ENCODE peak calls at places on chromosome 20, in six cellular contexts. X, K, G, I, M and D are unnamed samples.

GRCh38 chr20:37378785-37379598 is 33.1 kb downstream of the SRC start:
- DNase-seq in I (peak), M (peak), G (no peak), X (peak), K (peak), D (no peak)

GRCh38 chr20:39676857-39677351 is 714.8 kb downstream of the DHX35 start:
- DNase-seq in G (peak), K (peak), I (peak), M (no peak), X (peak), D (no peak)

GRCh38 chr20:59988141-59988540 is 29.9 kb downstream of the CDH26 start:
- DNase-seq in I (no peak), G (no peak), X (peak), M (no peak), K (peak), D (no peak)

GRCh38 chr20:11229772-11230171 is 556.0 kb upstream of the JAG1 start:
- DNase-seq in X (peak), I (peak), M (peak), K (peak), G (peak), D (no peak)

GRCh38 chr20:51335329-51335841 is 207.1 kb downstream of the NFATC2 start:
- DNase-seq in X (peak), I (peak), K (peak), G (no peak), M (no peak), D (peak)

GRCh38 chr20:49691818-49692568 is 21.7 kb downstream of the B4GALT5 start:
- DNase-seq in X (no peak), I (no peak), G (no peak), K (no peak), M (no peak), D (no peak)

GRCh38 chr20:10837901-10838300 is 164.1 kb upstream of the JAG1 start:
- DNase-seq in K (no peak), M (no peak), X (no peak), I (no peak), G (no peak), D (no peak)

GRCh38 chr20:46013826-46014516 is 5.3 kb downstream of the MMP9 start:
- DNase-seq in I (peak), G (peak), M (peak), X (peak), K (peak), D (peak)

GRCh38 chr20:33696448-33696847 is 10.3 kb upstream of the E2F1 start:
- DNase-seq in X (no peak), I (no peak), G (no peak), K (no peak), M (no peak), D (no peak)

GRCh38 chr20:45470939-45471338 is 1.4 kb downstream of the WFDC2 start:
- DNase-seq in X (no peak), G (no peak), I (peak), K (no peak), M (no peak), D (peak)

GRCh38 chr20:4370856-4371255 is 350.9 kb upstream of the PRND start:
- DNase-seq in G (no peak), K (no peak), M (no peak), I (no peak), X (no peak), D (no peak)

GRCh38 chr20:16974855-16975162 is 226.7 kb downstream of the OTOR start:
- DNase-seq in I (no peak), G (no peak), M (no peak), K (no peak), X (no peak), D (no peak)

GRCh38 chr20:49880177-49880576 is 35.2 kb downstream of the SPATA2 start:
- DNase-seq in K (peak), G (no peak), M (no peak), X (no peak), I (peak), D (no peak)

GRCh38 chr20:64074963-64075362 is 4.4 kb downstream of the RGS19 start:
- DNase-seq in I (no peak), M (no peak), K (no peak), X (no peak), G (no peak), D (no peak)

GRCh38 chr20:60581606-60582005 is 623.4 kb downstream of the CDH26 start:
- DNase-seq in M (no peak), I (no peak), X (no peak), G (no peak), K (no peak), D (no peak)

GRCh38 chr20:48921168-48921882 is at the start of gene ARFGEF2:
- DNase-seq in G (peak), X (peak), M (peak), K (peak), I (peak), D (peak)

GRCh38 chr20:63150391-63150898 is 65.5 kb downstream of the YTHDF1 start:
- DNase-seq in I (no peak), M (peak), G (no peak), K (no peak), X (no peak), D (no peak)

GRCh38 chr20:4283011-4283410 is 267.7 kb upstream of the RNF24 start:
- DNase-seq in K (no peak), G (no peak), X (no peak), M (no peak), I (no peak), D (no peak)

GRCh38 chr20:9440891-9441290 is 73.5 kb upstream of the LAMP5 start:
- DNase-seq in K (peak), I (no peak), G (no peak), M (no peak), X (no peak), D (no peak)

GRCh38 chr20:15654208-15654649 is 919.0 kb downstream of the KIF16B start:
- DNase-seq in X (peak), M (no peak), G (peak), I (peak), K (peak), D (peak)

GRCh38 chr20:63490416-63490815 is 8.5 kb downstream of the EEF1A2 start:
- DNase-seq in I (no peak), G (no peak), X (no peak), M (peak), K (no peak), D (no peak)

GRCh38 chr20:63518946-63519764 is 1.4 kb upstream of the PPDPF start:
- DNase-seq in M (peak), K (no peak), I (no peak), X (no peak), G (no peak), D (no peak)

GRCh38 chr20:35854697-35855434 is 83.1 kb downstream of the PHF20 start:
- DNase-seq in X (peak), G (no peak), I (no peak), M (no peak), K (peak), D (no peak)

GRCh38 chr20:9300534-9300933 is 213.9 kb upstream of the LAMP5 start:
- DNase-seq in X (no peak), I (no peak), K (peak), G (no peak), M (no peak), D (no peak)

GRCh38 chr20:61777773-61778484 is 287.8 kb downstream of the TAF4 start:
- DNase-seq in X (no peak), I (no peak), G (no peak), K (no peak), M (no peak), D (no peak)

GRCh38 chr20:13661070-13661687 is 22.4 kb upstream of the TASP1 start:
- DNase-seq in G (no peak), I (peak), X (no peak), K (no peak), M (no peak), D (no peak)

GRCh38 chr20:41436679-41437078 is 70.1 kb upstream of the EMILIN3 start:
- DNase-seq in K (peak), G (no peak), M (no peak), X (no peak), I (peak), D (no peak)

GRCh38 chr20:17621229-17621968 is 51.5 kb downstream of the DSTN start:
- DNase-seq in M (no peak), G (peak), I (no peak), X (no peak), K (no peak), D (no peak)

GRCh38 chr20:889110-889509 is 27.0 kb downstream of the ANGPT4 start:
- DNase-seq in M (no peak), I (no peak), G (no peak), K (no peak), X (no peak), D (no peak)

GRCh38 chr20:63392465-63393365 is 31.6 kb upstream of the CHRNA4 start:
- DNase-seq in G (no peak), K (no peak), M (no peak), X (no peak), I (no peak), D (no peak)

GRCh38 chr20:53582574-53583351 is 10.9 kb downstream of the ZNF217 start:
- DNase-seq in K (peak), I (peak), M (peak), X (peak), G (no peak), D (peak)

GRCh38 chr20:63321148-63321831 is 28.3 kb downstream of the COL20A1 start:
- DNase-seq in I (peak), X (no peak), G (no peak), K (peak), M (peak), D (no peak)

GRCh38 chr20:17849111-17849900 is 119.3 kb downstream of the SNX5 start:
- DNase-seq in X (no peak), M (no peak), G (no peak), K (no peak), I (no peak), D (no peak)

GRCh38 chr20:22048241-22048640 is 342.8 kb downstream of the PAX1 start:
- DNase-seq in G (no peak), M (no peak), K (no peak), X (no peak), I (no peak), D (no peak)

GRCh38 chr20:25008388-25009217 is 16.1 kb upstream of the APMAP start:
- DNase-seq in I (no peak), X (no peak), G (no peak), M (no peak), K (no peak), D (no peak)

DNA sequence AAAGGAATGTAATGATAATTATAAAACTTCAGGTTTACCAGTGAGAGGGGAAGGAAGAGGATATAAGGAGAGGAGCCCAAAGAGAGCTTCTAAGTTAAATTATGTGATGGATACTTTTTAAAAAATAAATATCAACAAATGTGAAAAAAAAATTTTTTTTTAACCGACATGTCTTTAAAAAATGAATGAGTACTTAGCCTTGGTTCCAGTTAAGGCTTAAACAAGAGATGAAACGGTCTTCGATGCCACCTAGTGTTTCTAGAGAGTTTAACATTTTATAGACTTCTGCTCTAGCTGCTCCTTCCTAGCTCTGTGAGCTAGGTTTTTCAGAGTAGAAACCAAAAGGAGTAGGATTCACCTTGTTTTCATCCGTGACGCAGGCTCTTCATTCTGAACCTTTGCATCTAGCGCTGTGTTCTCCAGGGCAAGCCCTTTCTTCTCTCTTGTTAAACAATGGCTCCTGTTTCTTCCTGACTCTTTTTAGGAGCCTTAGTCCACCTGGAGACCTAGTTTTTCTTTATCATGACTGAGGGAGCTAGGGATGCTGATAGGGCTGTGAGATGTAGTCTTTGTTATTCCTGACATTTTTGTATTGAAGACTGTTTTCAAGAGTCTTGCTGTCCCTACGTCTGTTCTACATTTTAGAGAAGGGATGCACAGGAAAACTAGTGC is 42.4 kb upstream of the GNRH2 start:
- DNase-seq in I (peak), M (no peak), X (peak), G (no peak), K (peak), D (no peak)
- TF ChIP-seq CTCF in I (peak), M (peak), X (peak), G (peak), K (peak), D (no peak)

DNA sequence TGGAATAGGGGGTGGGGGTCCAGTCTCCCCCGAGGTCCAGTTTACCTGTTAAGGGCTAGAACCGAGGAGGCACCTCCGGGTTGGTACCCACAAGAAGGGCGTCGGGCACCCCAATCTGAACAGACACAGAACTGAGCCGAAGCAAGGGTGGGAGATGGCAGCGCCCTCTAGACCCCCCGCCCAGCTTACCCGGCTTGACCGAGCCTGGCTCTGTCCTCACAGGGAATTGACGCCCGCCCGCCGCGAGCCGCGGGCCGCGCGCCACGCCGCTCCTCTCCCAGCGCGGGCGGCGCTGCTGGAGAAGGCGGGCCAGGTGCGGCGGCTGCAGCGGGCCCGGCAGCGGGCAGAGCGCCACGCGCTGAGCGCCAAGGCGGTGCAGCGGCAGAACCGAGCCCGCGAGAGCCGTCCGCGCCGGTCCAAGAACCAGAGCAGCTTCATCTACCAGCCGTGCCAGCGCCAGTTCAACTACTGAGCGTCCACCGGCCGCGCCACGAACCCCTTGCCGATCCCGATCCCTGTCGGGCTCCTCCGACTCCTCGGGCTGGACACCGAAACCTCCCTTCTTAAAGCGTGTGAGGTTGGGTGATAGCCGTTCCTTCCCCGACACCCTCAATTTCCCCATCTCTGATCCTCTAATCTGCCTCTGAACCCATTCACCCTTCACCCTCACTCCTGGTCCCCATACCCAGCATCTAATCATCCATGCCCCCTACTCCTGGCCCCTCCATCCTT is 5.9 kb downstream of the TP53INP2 start:
- DNase-seq in I (peak), X (no peak), M (peak), K (peak), G (peak), D (peak)
- TF ChIP-seq CTCF in I (no peak), X (peak), M (peak), K (peak), G (no peak), D (no peak)

GRCh38 chr20:58692579-58693225 is at the start of gene NPEPL1:
- DNase-seq in I (peak), G (peak), M (peak), X (peak), K (peak), D (peak)
- TF ChIP-seq CTCF in I (no peak), G (no peak), M (peak), X (peak), K (peak), D (no peak)

GRCh38 chr20:19799325-19799724 is 41.3 kb downstream of the RIN2 start:
- DNase-seq in G (no peak), K (no peak), I (no peak), X (no peak), M (no peak), D (no peak)

GRCh38 chr20:19806806-19807691 is 49.0 kb downstream of the RIN2 start:
- DNase-seq in M (no peak), X (peak), G (no peak), K (peak), I (peak), D (no peak)

GRCh38 chr20:19807901-19808300 is 49.8 kb downstream of the RIN2 start:
- DNase-seq in K (peak), M (no peak), I (no peak), X (no peak), G (no peak), D (no peak)

GRCh38 chr20:19802099-19802491 is 44.0 kb downstream of the RIN2 start:
- DNase-seq in M (no peak), K (no peak), X (no peak), G (no peak), I (no peak), D (no peak)

GRCh38 chr20:19802492-19803158 is 44.6 kb downstream of the RIN2 start:
- DNase-seq in I (no peak), G (no peak), X (peak), K (peak), M (no peak), D (no peak)
- TF ChIP-seq CTCF in I (no peak), G (peak), X (peak), K (peak), M (peak), D (no peak)

DNA sequence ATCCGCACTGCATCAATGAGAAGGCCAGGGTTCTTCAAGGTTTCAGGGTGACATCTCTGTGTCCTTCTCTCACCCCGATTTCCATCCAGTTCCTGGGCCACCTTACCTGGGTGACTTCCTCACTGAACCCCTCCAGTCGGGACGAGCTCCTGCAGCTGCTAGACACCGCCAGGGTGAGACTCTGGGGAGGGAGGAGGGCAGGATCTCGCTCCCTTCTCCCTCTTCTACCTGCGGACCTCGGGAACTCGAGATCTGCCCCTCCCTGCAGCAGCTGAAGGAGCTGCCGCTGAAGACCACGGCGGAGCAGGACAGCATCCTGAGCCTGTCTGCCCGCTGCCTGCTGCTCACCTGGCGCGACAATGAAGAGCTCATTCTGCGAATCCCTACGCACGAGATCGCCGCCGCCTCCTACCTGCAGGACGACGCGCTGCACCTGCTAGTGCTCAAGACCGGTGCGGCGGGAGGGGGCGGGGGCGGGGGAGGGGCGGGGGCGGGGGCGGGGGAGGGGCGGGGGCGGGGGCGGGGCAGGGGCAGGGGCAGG is 7.5 kb downstream of the CCM2L start:
- DNase-seq in M (no peak), X (peak), G (peak), K (no peak), I (no peak), D (peak)
- TF ChIP-seq CTCF in M (no peak), X (no peak), G (peak), K (no peak), I (no peak), D (no peak)

GRCh38 chr20:5811746-5812145 is 61.5 kb downstream of the SHLD1 start:
- DNase-seq in I (no peak), K (no peak), X (no peak), M (no peak), G (no peak), D (no peak)

GRCh38 chr20:5808901-5809300 is 58.7 kb downstream of the SHLD1 start:
- DNase-seq in M (no peak), G (no peak), K (no peak), I (no peak), X (no peak), D (no peak)

GRCh38 chr20:5807431-5807830 is 57.2 kb downstream of the SHLD1 start:
- DNase-seq in G (no peak), K (no peak), M (no peak), I (no peak), X (no peak), D (no peak)

GRCh38 chr20:5809495-5809894 is 59.3 kb downstream of the SHLD1 start:
- DNase-seq in I (no peak), M (no peak), G (no peak), X (no peak), K (no peak), D (no peak)

DNA sequence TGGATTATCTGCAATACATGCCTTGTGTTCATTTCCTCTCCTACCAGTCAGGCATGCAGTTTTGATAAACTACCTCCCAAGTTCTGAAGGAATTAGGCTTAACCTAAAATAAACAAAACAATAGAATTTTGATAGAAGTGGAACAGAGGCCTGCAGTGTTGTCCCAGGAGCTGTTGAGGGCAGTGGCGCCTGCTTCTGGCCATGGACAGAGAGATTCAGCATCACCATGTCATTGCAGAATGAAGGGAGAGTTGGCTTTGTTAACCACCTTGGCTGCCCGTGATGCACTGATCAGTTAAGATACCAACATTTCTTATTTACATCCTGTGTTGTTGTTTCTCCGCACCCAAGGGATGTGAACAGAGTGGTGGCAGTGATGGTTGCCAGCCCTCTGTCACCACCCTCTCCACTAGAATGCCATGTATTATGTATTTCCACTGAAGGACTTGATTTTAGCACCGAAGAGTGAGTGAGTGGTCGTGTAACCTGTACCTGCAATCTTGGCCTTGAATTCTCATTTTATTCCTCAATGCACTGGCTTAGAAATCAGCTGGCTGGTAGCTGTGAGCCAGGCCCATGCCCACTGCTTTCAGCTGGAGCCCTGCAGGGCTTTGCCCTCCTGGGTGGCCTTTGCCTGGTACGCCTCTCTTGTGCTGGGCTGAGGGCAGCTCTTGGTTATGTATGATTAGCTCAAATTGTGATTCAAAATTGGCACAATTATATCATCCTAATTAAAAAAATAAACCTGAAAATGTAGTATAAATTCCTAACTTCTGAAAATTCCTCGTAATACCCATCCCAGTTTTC is 56.5 kb downstream of the SHLD1 start:
- DNase-seq in M (no peak), G (no peak), K (no peak), X (peak), I (no peak), D (peak)
- TF ChIP-seq CTCF in M (peak), G (no peak), K (no peak), X (no peak), I (peak), D (no peak)

GRCh38 chr20:42531675-42531985 is 658.1 kb downstream of the PTPRT start:
- DNase-seq in G (no peak), M (no peak), X (no peak), K (no peak), I (no peak), D (no peak)

GRCh38 chr20:42530855-42531674 is 658.6 kb downstream of the PTPRT start:
- DNase-seq in G (no peak), K (no peak), X (peak), I (peak), M (no peak), D (peak)
- TF ChIP-seq CTCF in G (peak), K (peak), X (peak), I (no peak), M (peak), D (peak)